ENCODE peak calls at places on chromosomes 12 and 14, in seven cellular contexts. Y, X, D, V, Z, T and U are unnamed samples.

GRCh38 chr12:29739279-29739991 is 44.3 kb downstream of the TMTC1 start:
- DNase-seq in V (no peak), X (no peak), Y (no peak), T (no peak), Z (peak), D (no peak), U (no peak)

GRCh38 chr14:32224731-32225377 is 21.8 kb upstream of the RNU6-8 start:
- DNase-seq in V (no peak), X (no peak), T (no peak), D (no peak), Z (peak), Y (no peak), U (no peak)

GRCh38 chr12:52006726-52007157 is at the start of gene TAMALIN:
- DNase-seq in Y (no peak), D (peak), Z (peak), X (peak), T (peak), V (peak), U (peak)

GRCh38 chr12:119666226-119666808 is 1.6 kb upstream of the PRKAB1 start:
- DNase-seq in Y (no peak), T (no peak), D (no peak), V (no peak), Z (no peak), X (no peak), U (no peak)

GRCh38 chr12:15735837-15736615 is 53.2 kb downstream of the EPS8 start:
- DNase-seq in X (no peak), V (no peak), Z (no peak), D (no peak), Y (no peak), T (no peak), U (no peak)

GRCh38 chr12:93441111-93441616 is 583 bp downstream of the UBE2N start:
- DNase-seq in V (peak), T (no peak), D (peak), Y (no peak), Z (no peak), X (peak), U (no peak)

GRCh38 chr14:54688229-54688628 is 121.3 kb downstream of the SAMD4A start:
- DNase-seq in X (no peak), Y (no peak), T (no peak), Z (no peak), V (no peak), D (no peak), U (no peak)

GRCh38 chr12:108037960-108038359 is 91.1 kb upstream of the WSCD2 start:
- DNase-seq in X (no peak), D (no peak), Y (no peak), T (no peak), V (no peak), Z (no peak), U (no peak)